ENCODE peak calls at places on chromosomes 4 and X, in nine cellular contexts. One of them, this sample, is unnamed.

GRCh38 chrX:56232221-56233082 is at the start of gene KLF8:
- DNase-seq in coronary artery: no peak
- DNase-seq in Karpas-422: no peak
- DNase-seq in astrocyte: no peak
- DNase-seq in left ventricle myocardium inferior: peak; percentile 46
- DNase-seq in cardiac muscle cell: peak; percentile 8
- DNase-seq in mesendoderm: peak; percentile 90
- DNase-seq in heart right ventricle: peak; percentile 43
- DNase-seq in uterus: peak; percentile 58
- DNase-seq in this sample: no peak

GRCh38 chr4:54099287-54099958 is 540 bp upstream of the GSX2 start:
- DNase-seq in cardiac muscle cell: peak; percentile 40
- DNase-seq in astrocyte: peak; percentile 54
- DNase-seq in uterus: no peak
- DNase-seq in mesendoderm: peak; percentile 29
- DNase-seq in heart right ventricle: no peak
- DNase-seq in left ventricle myocardium inferior: no peak
- DNase-seq in coronary artery: no peak
- DNase-seq in Karpas-422: peak; percentile 63
- DNase-seq in this sample: peak; percentile 53

GRCh38 chr4:102356562-102357202 is 11.4 kb upstream of the SLC39A8 start:
- DNase-seq in coronary artery: no peak
- DNase-seq in astrocyte: no peak
- DNase-seq in left ventricle myocardium inferior: no peak
- DNase-seq in Karpas-422: no peak
- DNase-seq in heart right ventricle: no peak
- DNase-seq in cardiac muscle cell: no peak
- DNase-seq in uterus: no peak
- DNase-seq in mesendoderm: no peak
- DNase-seq in this sample: no peak

GRCh38 chrX:35380808-35381700 is 417.1 kb upstream of the MAGEB16 start:
- DNase-seq in uterus: no peak
- DNase-seq in Karpas-422: peak; percentile 71
- DNase-seq in left ventricle myocardium inferior: no peak
- DNase-seq in mesendoderm: peak; percentile 44
- DNase-seq in cardiac muscle cell: peak; percentile 26
- DNase-seq in astrocyte: no peak
- DNase-seq in coronary artery: no peak
- DNase-seq in heart right ventricle: no peak
- DNase-seq in this sample: no peak

GRCh38 chr4:35423104-35423503 is 821.2 kb downstream of the ARAP2 start:
- DNase-seq in cardiac muscle cell: no peak
- DNase-seq in heart right ventricle: no peak
- DNase-seq in uterus: no peak
- DNase-seq in astrocyte: no peak
- DNase-seq in coronary artery: no peak
- DNase-seq in mesendoderm: no peak
- DNase-seq in Karpas-422: no peak
- DNase-seq in left ventricle myocardium inferior: no peak
- DNase-seq in this sample: no peak

GRCh38 chr4:141870152-141870551 is 233.8 kb downstream of the IL15 start:
- DNase-seq in Karpas-422: no peak
- DNase-seq in astrocyte: no peak
- DNase-seq in heart right ventricle: no peak
- DNase-seq in uterus: no peak
- DNase-seq in mesendoderm: no peak
- DNase-seq in cardiac muscle cell: no peak
- DNase-seq in left ventricle myocardium inferior: no peak
- DNase-seq in coronary artery: no peak
- DNase-seq in this sample: no peak

GRCh38 chr4:125529071-125529470 is 214.3 kb downstream of the FAT4 start:
- DNase-seq in Karpas-422: no peak
- DNase-seq in heart right ventricle: no peak
- DNase-seq in left ventricle myocardium inferior: no peak
- DNase-seq in uterus: no peak
- DNase-seq in coronary artery: no peak
- DNase-seq in astrocyte: no peak
- DNase-seq in mesendoderm: no peak
- DNase-seq in cardiac muscle cell: no peak
- DNase-seq in this sample: no peak

GRCh38 chr4:102862747-102863146 is 6.0 kb upstream of the CISD2 start:
- DNase-seq in left ventricle myocardium inferior: no peak
- DNase-seq in Karpas-422: no peak
- DNase-seq in coronary artery: no peak
- DNase-seq in heart right ventricle: no peak
- DNase-seq in astrocyte: no peak
- DNase-seq in uterus: no peak
- DNase-seq in cardiac muscle cell: no peak
- DNase-seq in mesendoderm: no peak
- DNase-seq in this sample: no peak

GRCh38 chr4:14726441-14727405 is 275.6 kb upstream of the CPEB2 start:
- DNase-seq in cardiac muscle cell: peak; percentile 24
- DNase-seq in coronary artery: no peak
- DNase-seq in mesendoderm: peak; percentile 44
- DNase-seq in astrocyte: peak; percentile 60
- DNase-seq in Karpas-422: no peak
- DNase-seq in heart right ventricle: no peak
- DNase-seq in uterus: no peak
- DNase-seq in left ventricle myocardium inferior: no peak
- DNase-seq in this sample: no peak

GRCh38 chr4:80374180-80374579 is 38.6 kb downstream of the CFAP299 start:
- DNase-seq in cardiac muscle cell: no peak
- DNase-seq in Karpas-422: no peak
- DNase-seq in heart right ventricle: no peak
- DNase-seq in uterus: no peak
- DNase-seq in astrocyte: no peak
- DNase-seq in coronary artery: no peak
- DNase-seq in mesendoderm: no peak
- DNase-seq in left ventricle myocardium inferior: no peak
- DNase-seq in this sample: no peak

GRCh38 chr4:141977433-141977832 is 341.1 kb downstream of the IL15 start:
- DNase-seq in left ventricle myocardium inferior: no peak
- DNase-seq in astrocyte: no peak
- DNase-seq in uterus: no peak
- DNase-seq in mesendoderm: no peak
- DNase-seq in coronary artery: no peak
- DNase-seq in heart right ventricle: no peak
- DNase-seq in Karpas-422: no peak
- DNase-seq in cardiac muscle cell: no peak
- DNase-seq in this sample: no peak

DNA sequence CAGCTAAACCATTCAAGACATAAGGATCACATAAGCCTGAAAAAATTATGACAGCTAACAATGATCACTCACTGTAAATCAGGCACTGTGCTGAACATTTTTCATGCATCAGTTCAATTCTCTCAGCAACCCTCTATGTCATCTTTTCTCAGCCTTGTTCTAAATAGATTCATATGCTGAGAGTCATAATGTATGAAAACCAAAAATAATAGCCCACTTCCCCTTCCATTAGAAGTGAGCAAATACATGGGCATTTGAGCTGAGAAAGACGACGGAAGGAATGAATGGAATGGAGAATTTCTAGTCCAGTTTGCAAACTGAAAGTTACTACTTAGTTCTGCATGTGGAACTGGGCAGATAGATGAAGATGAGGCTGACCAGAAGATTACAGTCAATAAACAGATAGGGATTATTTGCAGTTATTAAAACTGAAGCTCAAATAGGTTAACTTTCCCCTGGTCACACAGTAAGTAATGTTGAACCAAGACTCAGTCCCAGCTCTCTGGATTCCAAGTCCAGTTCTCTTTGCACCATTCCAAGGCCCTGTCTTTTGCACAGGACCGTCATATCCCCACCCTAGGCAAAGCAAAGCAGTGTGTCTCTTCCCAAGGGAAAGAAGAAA is 1.6 kb upstream of the SH3RF1 start:
- DNase-seq in coronary artery: no peak
- DNase-seq in astrocyte: peak; percentile 81
- DNase-seq in heart right ventricle: no peak
- DNase-seq in Karpas-422: no peak
- DNase-seq in mesendoderm: no peak
- DNase-seq in left ventricle myocardium inferior: no peak
- DNase-seq in cardiac muscle cell: peak; percentile 50
- DNase-seq in uterus: no peak
- DNase-seq in this sample: no peak
- H3K27ac ChIP-seq in coronary artery: no peak overlapping the region
- H3K27ac ChIP-seq in astrocyte: peak overlapping the region; percentile 95
- H3K27ac ChIP-seq in heart right ventricle: no peak overlapping the region
- H3K27ac ChIP-seq in Karpas-422: no peak overlapping the region
- H3K27ac ChIP-seq in mesendoderm: no peak overlapping the region
- H3K27ac ChIP-seq in left ventricle myocardium inferior: peak overlapping the region; percentile 93
- H3K27ac ChIP-seq in cardiac muscle cell: no peak overlapping the region
- H3K27ac ChIP-seq in uterus: peak overlapping the region; percentile 24
- H3K27ac ChIP-seq in this sample: no peak overlapping the region

GRCh38 chr4:82777857-82778525 is 20.6 kb downstream of the SCD5 start:
- DNase-seq in uterus: no peak
- DNase-seq in cardiac muscle cell: no peak
- DNase-seq in coronary artery: peak; percentile 22
- DNase-seq in heart right ventricle: no peak
- DNase-seq in left ventricle myocardium inferior: no peak
- DNase-seq in mesendoderm: no peak
- DNase-seq in astrocyte: no peak
- DNase-seq in Karpas-422: no peak
- DNase-seq in this sample: no peak

GRCh38 chr4:82782626-82783025 is 16.0 kb downstream of the SCD5 start:
- DNase-seq in uterus: no peak
- DNase-seq in Karpas-422: peak; percentile 27
- DNase-seq in astrocyte: peak; percentile 37
- DNase-seq in left ventricle myocardium inferior: no peak
- DNase-seq in heart right ventricle: no peak
- DNase-seq in mesendoderm: peak; percentile 94
- DNase-seq in coronary artery: peak; percentile 24
- DNase-seq in cardiac muscle cell: no peak
- DNase-seq in this sample: no peak

GRCh38 chr4:82776925-82777542 is 21.6 kb downstream of the SCD5 start:
- DNase-seq in astrocyte: peak; percentile 87
- DNase-seq in mesendoderm: no peak
- DNase-seq in heart right ventricle: no peak
- DNase-seq in left ventricle myocardium inferior: no peak
- DNase-seq in coronary artery: no peak
- DNase-seq in Karpas-422: peak; percentile 35
- DNase-seq in uterus: no peak
- DNase-seq in cardiac muscle cell: peak; percentile 39
- DNase-seq in this sample: no peak

GRCh38 chr4:82779032-82779431 is 19.6 kb downstream of the SCD5 start:
- DNase-seq in heart right ventricle: no peak
- DNase-seq in coronary artery: peak; percentile 14
- DNase-seq in left ventricle myocardium inferior: no peak
- DNase-seq in astrocyte: peak; percentile 73
- DNase-seq in uterus: no peak
- DNase-seq in cardiac muscle cell: peak; percentile 63
- DNase-seq in mesendoderm: no peak
- DNase-seq in Karpas-422: no peak
- DNase-seq in this sample: no peak

GRCh38 chr4:82780398-82781231 is 18.0 kb downstream of the SCD5 start:
- DNase-seq in Karpas-422: peak; percentile 92
- DNase-seq in coronary artery: peak; percentile 72
- DNase-seq in astrocyte: peak; percentile 58
- DNase-seq in left ventricle myocardium inferior: peak; percentile 82
- DNase-seq in mesendoderm: no peak
- DNase-seq in cardiac muscle cell: peak; percentile 83
- DNase-seq in heart right ventricle: peak; percentile 80
- DNase-seq in uterus: peak; percentile 46
- DNase-seq in this sample: peak; percentile 72
- H3K27ac ChIP-seq in Karpas-422: peak overlapping the region; percentile 100
- H3K27ac ChIP-seq in coronary artery: no peak overlapping the region
- H3K27ac ChIP-seq in astrocyte: peak overlapping the region; percentile 8
- H3K27ac ChIP-seq in left ventricle myocardium inferior: peak overlapping the region; percentile 1
- H3K27ac ChIP-seq in mesendoderm: no peak overlapping the region
- H3K27ac ChIP-seq in cardiac muscle cell: no peak overlapping the region
- H3K27ac ChIP-seq in heart right ventricle: no peak overlapping the region
- H3K27ac ChIP-seq in uterus: no peak overlapping the region
- H3K27ac ChIP-seq in this sample: no peak overlapping the region

DNA sequence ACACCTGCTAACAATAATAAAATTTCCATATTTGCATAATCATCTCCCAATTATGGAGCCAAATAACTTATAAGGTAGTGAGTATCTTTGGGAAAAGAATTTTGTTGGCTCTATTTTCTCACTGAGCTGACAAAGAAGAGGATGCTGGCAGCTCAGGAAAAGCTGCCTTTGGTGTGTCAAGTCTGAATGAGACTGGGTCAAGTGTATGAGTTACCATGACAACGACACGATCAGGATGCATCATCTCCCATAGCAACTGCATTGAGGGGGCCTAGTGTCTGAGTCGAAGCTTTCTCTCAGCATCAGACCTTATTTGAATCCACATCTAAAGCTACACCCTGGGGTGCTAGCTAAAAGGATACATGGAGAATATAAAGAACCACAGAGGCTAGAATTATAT is 15.8 kb downstream of the GSPT2 start:
- DNase-seq in heart right ventricle: no peak
- DNase-seq in cardiac muscle cell: no peak
- DNase-seq in left ventricle myocardium inferior: no peak
- DNase-seq in Karpas-422: no peak
- DNase-seq in coronary artery: no peak
- DNase-seq in astrocyte: no peak
- DNase-seq in uterus: no peak
- DNase-seq in mesendoderm: peak; percentile 54
- DNase-seq in this sample: no peak
- H3K27ac ChIP-seq in heart right ventricle: no peak overlapping the region
- H3K27ac ChIP-seq in cardiac muscle cell: no peak overlapping the region
- H3K27ac ChIP-seq in left ventricle myocardium inferior: no peak overlapping the region
- H3K27ac ChIP-seq in Karpas-422: no peak overlapping the region
- H3K27ac ChIP-seq in coronary artery: no peak overlapping the region
- H3K27ac ChIP-seq in astrocyte: no peak overlapping the region
- H3K27ac ChIP-seq in uterus: no peak overlapping the region
- H3K27ac ChIP-seq in mesendoderm: no peak overlapping the region
- H3K27ac ChIP-seq in this sample: no peak overlapping the region

GRCh38 chr4:88725143-88725542 is 27.5 kb upstream of the NAP1L5 start:
- DNase-seq in mesendoderm: peak; percentile 10
- DNase-seq in heart right ventricle: no peak
- DNase-seq in coronary artery: no peak
- DNase-seq in uterus: no peak
- DNase-seq in astrocyte: no peak
- DNase-seq in left ventricle myocardium inferior: no peak
- DNase-seq in Karpas-422: no peak
- DNase-seq in cardiac muscle cell: no peak
- DNase-seq in this sample: no peak
- H3K27ac ChIP-seq in mesendoderm: no peak overlapping the region
- H3K27ac ChIP-seq in heart right ventricle: no peak overlapping the region
- H3K27ac ChIP-seq in coronary artery: no peak overlapping the region
- H3K27ac ChIP-seq in uterus: no peak overlapping the region
- H3K27ac ChIP-seq in astrocyte: no peak overlapping the region
- H3K27ac ChIP-seq in left ventricle myocardium inferior: peak overlapping the region; percentile 47
- H3K27ac ChIP-seq in Karpas-422: no peak overlapping the region
- H3K27ac ChIP-seq in cardiac muscle cell: peak overlapping the region; percentile 49
- H3K27ac ChIP-seq in this sample: no peak overlapping the region

GRCh38 chr4:110041742-110042141 is 129.1 kb downstream of the EGF start:
- DNase-seq in left ventricle myocardium inferior: no peak
- DNase-seq in Karpas-422: no peak
- DNase-seq in mesendoderm: no peak
- DNase-seq in cardiac muscle cell: no peak
- DNase-seq in astrocyte: no peak
- DNase-seq in coronary artery: no peak
- DNase-seq in uterus: no peak
- DNase-seq in heart right ventricle: no peak
- DNase-seq in this sample: no peak
- H3K27ac ChIP-seq in left ventricle myocardium inferior: no peak overlapping the region
- H3K27ac ChIP-seq in Karpas-422: no peak overlapping the region
- H3K27ac ChIP-seq in mesendoderm: no peak overlapping the region
- H3K27ac ChIP-seq in cardiac muscle cell: no peak overlapping the region
- H3K27ac ChIP-seq in astrocyte: no peak overlapping the region
- H3K27ac ChIP-seq in coronary artery: no peak overlapping the region
- H3K27ac ChIP-seq in uterus: no peak overlapping the region
- H3K27ac ChIP-seq in heart right ventricle: no peak overlapping the region
- H3K27ac ChIP-seq in this sample: no peak overlapping the region